ENCODE peak calls at places on chromosomes 4 and X, in six cellular contexts. One of them, this sample, is unnamed.

GRCh38 chr4:108902769-108903168 is 139.9 kb upstream of the ETNPPL start:
- DNase-seq in A673: no peak
- DNase-seq in foreskin fibroblast: no peak
- DNase-seq in fibroblast of pulmonary artery: no peak
- DNase-seq in mesothelial cell of epicardium: no peak
- DNase-seq in NB4: no peak
- DNase-seq in this sample: no peak

GRCh38 chrX:153684447-153685178 is 3.1 kb upstream of the SLC6A8 start:
- DNase-seq in A673: no peak
- DNase-seq in foreskin fibroblast: no peak
- DNase-seq in fibroblast of pulmonary artery: no peak
- DNase-seq in mesothelial cell of epicardium: no peak
- DNase-seq in NB4: no peak
- DNase-seq in this sample: no peak

GRCh38 chr4:99645036-99645435 is 12.6 kb downstream of the C4orf54 start:
- DNase-seq in A673: no peak
- DNase-seq in foreskin fibroblast: no peak
- DNase-seq in fibroblast of pulmonary artery: no peak
- DNase-seq in mesothelial cell of epicardium: no peak
- DNase-seq in NB4: no peak
- DNase-seq in this sample: no peak

GRCh38 chr4:84985952-84986351 is 19.5 kb upstream of the WDFY3 start:
- DNase-seq in A673: no peak
- DNase-seq in foreskin fibroblast: peak
- DNase-seq in fibroblast of pulmonary artery: peak
- DNase-seq in mesothelial cell of epicardium: no peak
- DNase-seq in NB4: no peak
- DNase-seq in this sample: no peak

GRCh38 chrX:120302434-120302833 is 8.8 kb downstream of the TMEM255A start:
- DNase-seq in A673: no peak
- DNase-seq in foreskin fibroblast: no peak
- DNase-seq in fibroblast of pulmonary artery: no peak
- DNase-seq in mesothelial cell of epicardium: no peak
- DNase-seq in NB4: peak
- DNase-seq in this sample: peak

GRCh38 chr4:10186228-10187214 is 69.9 kb upstream of the WDR1 start:
- DNase-seq in A673: no peak
- DNase-seq in foreskin fibroblast: peak
- DNase-seq in fibroblast of pulmonary artery: peak
- DNase-seq in mesothelial cell of epicardium: no peak
- DNase-seq in NB4: peak
- DNase-seq in this sample: no peak

GRCh38 chr4:87033902-87034301 is 99.1 kb downstream of the AFF1 start:
- DNase-seq in A673: no peak
- DNase-seq in foreskin fibroblast: no peak
- DNase-seq in fibroblast of pulmonary artery: no peak
- DNase-seq in mesothelial cell of epicardium: no peak
- DNase-seq in NB4: no peak
- DNase-seq in this sample: no peak

GRCh38 chr4:118175506-118175905 is 141.2 kb downstream of the NDST3 start:
- DNase-seq in A673: no peak
- DNase-seq in foreskin fibroblast: no peak
- DNase-seq in fibroblast of pulmonary artery: no peak
- DNase-seq in mesothelial cell of epicardium: no peak
- DNase-seq in NB4: peak
- DNase-seq in this sample: no peak

GRCh38 chr4:82372502-82372873 is 1.3 kb downstream of the HNRNPD start:
- DNase-seq in A673: peak
- DNase-seq in foreskin fibroblast: peak
- DNase-seq in fibroblast of pulmonary artery: no peak
- DNase-seq in mesothelial cell of epicardium: no peak
- DNase-seq in NB4: peak
- DNase-seq in this sample: peak

GRCh38 chrX:136643243-136643642 is 4.7 kb upstream of the CD40LG start:
- DNase-seq in A673: no peak
- DNase-seq in foreskin fibroblast: no peak
- DNase-seq in fibroblast of pulmonary artery: no peak
- DNase-seq in mesothelial cell of epicardium: no peak
- DNase-seq in NB4: no peak
- DNase-seq in this sample: no peak

GRCh38 chr4:126071346-126072333 is 756.9 kb downstream of the FAT4 start:
- DNase-seq in A673: no peak
- DNase-seq in foreskin fibroblast: peak
- DNase-seq in fibroblast of pulmonary artery: peak
- DNase-seq in mesothelial cell of epicardium: no peak
- DNase-seq in NB4: no peak
- DNase-seq in this sample: no peak

GRCh38 chr4:39621582-39621981 is 17.1 kb downstream of the SMIM14 start:
- DNase-seq in A673: peak
- DNase-seq in foreskin fibroblast: peak
- DNase-seq in fibroblast of pulmonary artery: peak
- DNase-seq in mesothelial cell of epicardium: no peak
- DNase-seq in NB4: peak
- DNase-seq in this sample: no peak

GRCh38 chr4:86554641-86555040 is 39.5 kb upstream of the PTPN13 start:
- DNase-seq in A673: peak
- DNase-seq in foreskin fibroblast: peak
- DNase-seq in fibroblast of pulmonary artery: no peak
- DNase-seq in mesothelial cell of epicardium: no peak
- DNase-seq in NB4: peak
- DNase-seq in this sample: no peak

GRCh38 chr4:13524504-13525243 is 19.6 kb downstream of the NKX3-2 start:
- DNase-seq in A673: no peak
- DNase-seq in foreskin fibroblast: peak
- DNase-seq in fibroblast of pulmonary artery: peak
- DNase-seq in mesothelial cell of epicardium: peak
- DNase-seq in NB4: no peak
- DNase-seq in this sample: no peak

GRCh38 chrX:120365320-120365719 is 3.4 kb downstream of the ATP1B4 start:
- DNase-seq in A673: peak
- DNase-seq in foreskin fibroblast: peak
- DNase-seq in fibroblast of pulmonary artery: peak
- DNase-seq in mesothelial cell of epicardium: peak
- DNase-seq in NB4: peak
- DNase-seq in this sample: peak

GRCh38 chr4:85509882-85510631 is 35.1 kb downstream of the ARHGAP24 start:
- DNase-seq in A673: no peak
- DNase-seq in foreskin fibroblast: no peak
- DNase-seq in fibroblast of pulmonary artery: no peak
- DNase-seq in mesothelial cell of epicardium: no peak
- DNase-seq in NB4: no peak
- DNase-seq in this sample: no peak

GRCh38 chrX:133373366-133374079 is 41.8 kb downstream of the GPC4 start:
- DNase-seq in A673: no peak
- DNase-seq in foreskin fibroblast: no peak
- DNase-seq in fibroblast of pulmonary artery: no peak
- DNase-seq in mesothelial cell of epicardium: no peak
- DNase-seq in NB4: no peak
- DNase-seq in this sample: no peak

GRCh38 chrX:49139713-49140112 is 16.2 kb upstream of the GPKOW start:
- DNase-seq in A673: no peak
- DNase-seq in foreskin fibroblast: no peak
- DNase-seq in fibroblast of pulmonary artery: no peak
- DNase-seq in mesothelial cell of epicardium: no peak
- DNase-seq in NB4: no peak
- DNase-seq in this sample: no peak

DNA sequence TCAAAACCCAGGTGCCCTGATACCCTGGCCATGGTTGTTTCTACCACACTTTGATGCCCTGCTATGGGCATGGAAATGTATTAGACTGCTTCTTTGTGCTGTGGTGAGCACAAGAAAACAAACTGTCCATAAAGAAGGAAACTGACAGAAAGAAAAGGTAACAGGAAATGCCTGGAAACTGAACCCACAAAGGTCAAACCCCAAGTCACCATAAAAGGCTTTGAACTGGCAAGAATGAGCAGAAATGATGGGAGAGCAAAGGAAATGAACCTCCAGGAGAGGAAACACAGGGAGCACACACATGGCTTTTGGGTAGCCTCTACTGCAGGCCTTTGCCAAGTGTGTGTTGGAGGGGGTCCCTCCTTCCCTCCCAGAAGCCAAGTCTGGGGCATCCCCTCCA is 35.0 kb downstream of the LHFPL1 start:
- DNase-seq in A673: no peak
- DNase-seq in foreskin fibroblast: no peak
- DNase-seq in fibroblast of pulmonary artery: no peak
- DNase-seq in mesothelial cell of epicardium: no peak
- DNase-seq in NB4: no peak
- DNase-seq in this sample: no peak
- TF ChIP-seq CTCF in A673: no peak
- TF ChIP-seq CTCF in foreskin fibroblast: no peak
- TF ChIP-seq CTCF in fibroblast of pulmonary artery: no peak
- TF ChIP-seq CTCF in mesothelial cell of epicardium: no peak
- TF ChIP-seq CTCF in NB4: no peak
- TF ChIP-seq CTCF in this sample: no peak

GRCh38 chr4:139872274-139872673 is 206.7 kb downstream of the MGST2 start:
- DNase-seq in A673: no peak
- DNase-seq in foreskin fibroblast: peak
- DNase-seq in fibroblast of pulmonary artery: peak
- DNase-seq in mesothelial cell of epicardium: no peak
- DNase-seq in NB4: peak
- DNase-seq in this sample: no peak

GRCh38 chr4:139875456-139875855 is 209.8 kb downstream of the MGST2 start:
- DNase-seq in A673: no peak
- DNase-seq in foreskin fibroblast: no peak
- DNase-seq in fibroblast of pulmonary artery: no peak
- DNase-seq in mesothelial cell of epicardium: no peak
- DNase-seq in NB4: no peak
- DNase-seq in this sample: no peak

GRCh38 chr4:139873111-139873866 is 207.7 kb downstream of the MGST2 start:
- DNase-seq in A673: no peak
- DNase-seq in foreskin fibroblast: peak
- DNase-seq in fibroblast of pulmonary artery: no peak
- DNase-seq in mesothelial cell of epicardium: no peak
- DNase-seq in NB4: peak
- DNase-seq in this sample: no peak

GRCh38 chr4:139878050-139878449 is 212.4 kb downstream of the MGST2 start:
- DNase-seq in A673: no peak
- DNase-seq in foreskin fibroblast: no peak
- DNase-seq in fibroblast of pulmonary artery: no peak
- DNase-seq in mesothelial cell of epicardium: no peak
- DNase-seq in NB4: no peak
- DNase-seq in this sample: no peak

DNA sequence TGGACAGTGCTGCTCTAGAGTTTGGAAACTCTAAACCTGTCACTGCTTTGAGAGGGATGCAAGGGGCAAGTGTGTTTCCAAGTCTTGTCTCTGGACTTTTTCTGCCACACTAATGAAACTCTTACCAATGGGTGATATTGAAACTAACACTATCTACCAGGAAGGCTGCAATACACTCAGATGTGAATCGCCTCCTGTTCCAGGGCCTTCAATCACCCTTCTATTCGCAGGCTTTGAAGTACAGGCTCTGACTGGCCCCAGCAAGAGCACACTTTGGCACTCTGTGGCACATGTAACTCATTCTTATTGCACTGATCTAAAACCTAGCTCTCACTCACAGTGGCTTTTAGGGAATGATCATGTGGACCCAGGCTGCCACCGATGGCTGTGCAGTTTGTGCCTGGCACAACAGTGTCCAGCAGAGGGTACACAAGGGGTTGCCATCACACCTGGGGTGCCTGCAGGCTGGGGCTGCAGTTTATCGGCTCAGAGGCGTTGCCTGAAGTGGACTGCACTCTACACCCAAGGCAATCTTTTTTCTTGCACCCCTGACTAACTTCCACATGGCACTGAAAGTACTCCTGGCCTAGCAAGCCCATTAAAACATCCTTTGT is 210.8 kb downstream of the MGST2 start:
- DNase-seq in A673: no peak
- DNase-seq in foreskin fibroblast: no peak
- DNase-seq in fibroblast of pulmonary artery: no peak
- DNase-seq in mesothelial cell of epicardium: no peak
- DNase-seq in NB4: no peak
- DNase-seq in this sample: no peak
- TF ChIP-seq CTCF in A673: no peak
- TF ChIP-seq CTCF in foreskin fibroblast: no peak
- TF ChIP-seq CTCF in fibroblast of pulmonary artery: no peak
- TF ChIP-seq CTCF in mesothelial cell of epicardium: no peak
- TF ChIP-seq CTCF in NB4: no peak
- TF ChIP-seq CTCF in this sample: no peak

GRCh38 chr4:47490550-47490949 is 5.5 kb downstream of the ATP10D start:
- DNase-seq in A673: peak
- DNase-seq in foreskin fibroblast: peak
- DNase-seq in fibroblast of pulmonary artery: peak
- DNase-seq in mesothelial cell of epicardium: no peak
- DNase-seq in NB4: peak
- DNase-seq in this sample: peak
- TF ChIP-seq CTCF in A673: peak
- TF ChIP-seq CTCF in foreskin fibroblast: peak
- TF ChIP-seq CTCF in fibroblast of pulmonary artery: peak
- TF ChIP-seq CTCF in mesothelial cell of epicardium: no peak
- TF ChIP-seq CTCF in NB4: peak
- TF ChIP-seq CTCF in this sample: peak

GRCh38 chr4:157739237-157739636 is 433.6 kb downstream of the GASK1B start:
- DNase-seq in A673: peak
- DNase-seq in foreskin fibroblast: peak
- DNase-seq in fibroblast of pulmonary artery: peak
- DNase-seq in mesothelial cell of epicardium: no peak
- DNase-seq in NB4: peak
- DNase-seq in this sample: no peak

DNA sequence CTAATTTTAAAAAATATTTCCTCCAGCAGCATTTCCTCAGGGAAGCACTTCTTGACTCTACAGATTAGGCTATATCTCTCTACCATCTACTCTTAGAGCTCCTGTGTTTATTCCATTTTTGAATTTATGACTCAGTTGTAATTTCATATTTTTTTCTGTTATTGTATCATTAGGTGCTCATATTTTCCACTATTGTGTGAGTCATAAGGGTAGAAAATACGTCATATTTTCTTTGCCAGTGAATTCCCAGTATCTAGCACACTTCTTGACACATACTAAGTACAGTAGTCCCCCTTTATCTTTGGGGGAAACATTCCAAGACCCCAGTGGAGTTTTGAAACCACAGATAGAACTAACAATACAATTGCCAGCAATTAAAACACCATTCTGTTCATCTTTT is 431.2 kb downstream of the GASK1B start:
- DNase-seq in A673: no peak
- DNase-seq in foreskin fibroblast: no peak
- DNase-seq in fibroblast of pulmonary artery: peak
- DNase-seq in mesothelial cell of epicardium: no peak
- DNase-seq in NB4: no peak
- DNase-seq in this sample: no peak
- TF ChIP-seq CTCF in A673: no peak
- TF ChIP-seq CTCF in foreskin fibroblast: no peak
- TF ChIP-seq CTCF in fibroblast of pulmonary artery: no peak
- TF ChIP-seq CTCF in mesothelial cell of epicardium: no peak
- TF ChIP-seq CTCF in NB4: no peak
- TF ChIP-seq CTCF in this sample: no peak